ENCODE peak calls at places on chromosomes 11 and 22, in six cellular contexts. One of them, this sample, is unnamed.

GRCh38 chr11:45919276-45919675 is 1.6 kb upstream of the PEX16 start:
- DNase-seq in testis: no peak
- DNase-seq in IMR-90: no peak
- DNase-seq in right lobe of liver: peak; percentile 14
- DNase-seq in vagina: no peak
- DNase-seq in prostate gland: no peak
- DNase-seq in this sample: no peak

GRCh38 chr11:126545057-126545555 is 189.6 kb downstream of the ST3GAL4 start:
- DNase-seq in testis: no peak
- DNase-seq in IMR-90: no peak
- DNase-seq in right lobe of liver: no peak
- DNase-seq in vagina: no peak
- DNase-seq in prostate gland: peak; percentile 69
- DNase-seq in this sample: no peak

GRCh38 chr11:1943576-1943975 is 3.6 kb upstream of the MRPL23 start:
- DNase-seq in testis: no peak
- DNase-seq in IMR-90: no peak
- DNase-seq in right lobe of liver: peak; percentile 9
- DNase-seq in vagina: no peak
- DNase-seq in prostate gland: no peak
- DNase-seq in this sample: peak; percentile 39

GRCh38 chr11:6206456-6207180 is 1.3 kb downstream of the C11orf42 start:
- DNase-seq in testis: no peak
- DNase-seq in IMR-90: no peak
- DNase-seq in right lobe of liver: no peak
- DNase-seq in vagina: no peak
- DNase-seq in prostate gland: no peak
- DNase-seq in this sample: no peak

GRCh38 chr11:75233688-75234295 is 6.8 kb upstream of the TPBGL start:
- DNase-seq in testis: peak; percentile 46
- DNase-seq in IMR-90: peak; percentile 54
- DNase-seq in right lobe of liver: no peak
- DNase-seq in vagina: no peak
- DNase-seq in prostate gland: no peak
- DNase-seq in this sample: peak; percentile 47

GRCh38 chr11:44464741-44465140 is 100.7 kb upstream of the CD82 start:
- DNase-seq in testis: no peak
- DNase-seq in IMR-90: no peak
- DNase-seq in right lobe of liver: no peak
- DNase-seq in vagina: no peak
- DNase-seq in prostate gland: no peak
- DNase-seq in this sample: no peak

GRCh38 chr11:44611687-44612437 is 46.4 kb downstream of the CD82 start:
- DNase-seq in testis: no peak
- DNase-seq in IMR-90: no peak
- DNase-seq in right lobe of liver: no peak
- DNase-seq in vagina: no peak
- DNase-seq in prostate gland: no peak
- DNase-seq in this sample: peak; percentile 85

GRCh38 chr11:11845066-11845465 is 3.3 kb downstream of the USP47 start:
- DNase-seq in testis: no peak
- DNase-seq in IMR-90: no peak
- DNase-seq in right lobe of liver: no peak
- DNase-seq in vagina: no peak
- DNase-seq in prostate gland: peak; percentile 36
- DNase-seq in this sample: no peak

GRCh38 chr22:33746501-33746928 is 173.8 kb downstream of the LARGE1 start:
- DNase-seq in testis: no peak
- DNase-seq in IMR-90: no peak
- DNase-seq in right lobe of liver: no peak
- DNase-seq in vagina: no peak
- DNase-seq in prostate gland: no peak
- DNase-seq in this sample: peak; percentile 52

GRCh38 chr11:32830413-32830738 is 649 bp downstream of the PRRG4 start:
- DNase-seq in testis: no peak
- DNase-seq in IMR-90: no peak
- DNase-seq in right lobe of liver: peak; percentile 70
- DNase-seq in vagina: no peak
- DNase-seq in prostate gland: peak; percentile 70
- DNase-seq in this sample: no peak

GRCh38 chr22:27175444-27175843 is 518.1 kb downstream of the MIAT start:
- DNase-seq in testis: no peak
- DNase-seq in IMR-90: no peak
- DNase-seq in right lobe of liver: no peak
- DNase-seq in vagina: no peak
- DNase-seq in prostate gland: no peak
- DNase-seq in this sample: no peak

GRCh38 chr11:18731949-18732821 is 6.2 kb upstream of the IGSF22 start:
- DNase-seq in testis: peak; percentile 78
- DNase-seq in IMR-90: peak; percentile 38
- DNase-seq in right lobe of liver: peak; percentile 48
- DNase-seq in vagina: no peak
- DNase-seq in prostate gland: peak; percentile 41
- DNase-seq in this sample: peak; percentile 66

GRCh38 chr11:2298795-2299747 is 2.6 kb downstream of the C11orf21 start:
- DNase-seq in testis: peak; percentile 54
- DNase-seq in IMR-90: no peak
- DNase-seq in right lobe of liver: no peak
- DNase-seq in vagina: peak; percentile 70
- DNase-seq in prostate gland: peak; percentile 58
- DNase-seq in this sample: peak; percentile 54

GRCh38 chr11:11494348-11494747 is 127.5 kb downstream of the GALNT18 start:
- DNase-seq in testis: no peak
- DNase-seq in IMR-90: no peak
- DNase-seq in right lobe of liver: no peak
- DNase-seq in vagina: no peak
- DNase-seq in prostate gland: no peak
- DNase-seq in this sample: no peak

GRCh38 chr11:101880208-101880607 is 34.6 kb upstream of the CEP126 start:
- DNase-seq in testis: no peak
- DNase-seq in IMR-90: peak; percentile 79
- DNase-seq in right lobe of liver: no peak
- DNase-seq in vagina: no peak
- DNase-seq in prostate gland: no peak
- DNase-seq in this sample: no peak

GRCh38 chr11:61647529-61647928 is 32.7 kb upstream of the DAGLA start:
- DNase-seq in testis: no peak
- DNase-seq in IMR-90: no peak
- DNase-seq in right lobe of liver: no peak
- DNase-seq in vagina: no peak
- DNase-seq in prostate gland: no peak
- DNase-seq in this sample: no peak

GRCh38 chr11:20387262-20388095 is at the start of gene PRMT3:
- DNase-seq in testis: peak; percentile 95
- DNase-seq in IMR-90: peak; percentile 94
- DNase-seq in right lobe of liver: peak; percentile 97
- DNase-seq in vagina: peak; percentile 95
- DNase-seq in prostate gland: peak; percentile 94
- DNase-seq in this sample: peak; percentile 98

GRCh38 chr22:50260434-50260800 is 1.1 kb downstream of the MAPK12 start:
- DNase-seq in testis: no peak
- DNase-seq in IMR-90: no peak
- DNase-seq in right lobe of liver: no peak
- DNase-seq in vagina: no peak
- DNase-seq in prostate gland: no peak
- DNase-seq in this sample: no peak

GRCh38 chr11:33211588-33211987 is 45.6 kb upstream of the HIPK3 start:
- DNase-seq in testis: no peak
- DNase-seq in IMR-90: no peak
- DNase-seq in right lobe of liver: no peak
- DNase-seq in vagina: no peak
- DNase-seq in prostate gland: no peak
- DNase-seq in this sample: no peak

GRCh38 chr22:46649176-46650077 is 29.2 kb downstream of the GRAMD4 start:
- DNase-seq in testis: no peak
- DNase-seq in IMR-90: peak; percentile 71
- DNase-seq in right lobe of liver: peak; percentile 74
- DNase-seq in vagina: no peak
- DNase-seq in prostate gland: peak; percentile 81
- DNase-seq in this sample: no peak

GRCh38 chr11:1060885-1061616 is 13.6 kb upstream of the MUC2 start:
- DNase-seq in testis: no peak
- DNase-seq in IMR-90: peak; percentile 56
- DNase-seq in right lobe of liver: no peak
- DNase-seq in vagina: no peak
- DNase-seq in prostate gland: no peak
- DNase-seq in this sample: no peak

GRCh38 chr22:21713428-21714058 is 22.1 kb downstream of the YPEL1 start:
- DNase-seq in testis: no peak
- DNase-seq in IMR-90: no peak
- DNase-seq in right lobe of liver: no peak
- DNase-seq in vagina: no peak
- DNase-seq in prostate gland: no peak
- DNase-seq in this sample: no peak

GRCh38 chr22:48505891-48506290 is 1321.8 kb downstream of the BRD1 start:
- DNase-seq in testis: no peak
- DNase-seq in IMR-90: no peak
- DNase-seq in right lobe of liver: no peak
- DNase-seq in vagina: no peak
- DNase-seq in prostate gland: no peak
- DNase-seq in this sample: no peak

GRCh38 chr11:133986545-133986944 is 29.8 kb upstream of the IGSF9B start:
- DNase-seq in testis: no peak
- DNase-seq in IMR-90: no peak
- DNase-seq in right lobe of liver: no peak
- DNase-seq in vagina: no peak
- DNase-seq in prostate gland: no peak
- DNase-seq in this sample: no peak

GRCh38 chr11:6300325-6300724 is 20.0 kb downstream of the CAVIN3 start:
- DNase-seq in testis: no peak
- DNase-seq in IMR-90: peak; percentile 16
- DNase-seq in right lobe of liver: no peak
- DNase-seq in vagina: no peak
- DNase-seq in prostate gland: no peak
- DNase-seq in this sample: no peak

GRCh38 chr22:19723165-19723989 is at the start of gene GP1BB:
- DNase-seq in testis: no peak
- DNase-seq in IMR-90: no peak
- DNase-seq in right lobe of liver: peak; percentile 61
- DNase-seq in vagina: no peak
- DNase-seq in prostate gland: no peak
- DNase-seq in this sample: no peak

DNA sequence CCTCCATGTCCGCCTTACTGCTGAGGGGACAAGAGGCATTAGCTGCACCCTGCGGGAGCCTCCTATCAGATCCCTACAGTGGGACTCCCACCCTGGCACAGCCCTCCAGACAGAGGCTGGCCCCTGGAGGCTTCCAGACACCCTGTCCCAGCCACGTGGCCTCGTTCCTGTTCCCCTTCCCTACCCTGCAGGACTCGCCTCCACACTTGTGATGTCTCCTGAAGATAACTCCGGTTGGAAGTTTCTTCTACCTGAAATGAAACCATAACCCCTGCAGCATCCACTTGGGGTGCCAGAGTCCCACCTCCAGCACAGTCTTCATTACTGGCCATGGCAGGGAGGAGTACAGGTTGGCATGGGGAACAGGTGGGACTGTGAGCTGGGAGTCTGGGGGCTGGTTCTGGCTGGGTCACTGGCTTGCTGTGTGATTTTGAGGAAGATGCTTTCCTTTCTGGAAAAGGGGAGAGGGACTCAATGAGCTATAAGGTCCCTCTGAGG is 4.9 kb upstream of the SH3BP1 start:
- DNase-seq in testis: no peak
- DNase-seq in IMR-90: no peak
- DNase-seq in right lobe of liver: no peak
- DNase-seq in vagina: no peak
- DNase-seq in prostate gland: no peak
- DNase-seq in this sample: no peak
- H3K4me1 ChIP-seq in testis: peaks cover 40% of the 10 kb centered on the region
- H3K4me1 ChIP-seq in IMR-90: peaks cover 40% of the 10 kb centered on the region
- H3K4me1 ChIP-seq in right lobe of liver: no peaks in the 10 kb centered on the region
- H3K4me1 ChIP-seq in vagina: peaks cover 60% of the 10 kb centered on the region
- H3K4me1 ChIP-seq in prostate gland: no peaks in the 10 kb centered on the region
- H3K4me1 ChIP-seq in this sample: peaks cover 20% of the 10 kb centered on the region

GRCh38 chr11:66868726-66869291 is 11.9 kb downstream of the LRFN4 start:
- DNase-seq in testis: no peak
- DNase-seq in IMR-90: no peak
- DNase-seq in right lobe of liver: peak; percentile 52
- DNase-seq in vagina: no peak
- DNase-seq in prostate gland: no peak
- DNase-seq in this sample: peak; percentile 86
- TF ChIP-seq POLR2A in testis: no peak
- TF ChIP-seq POLR2A in IMR-90: no peak
- TF ChIP-seq POLR2A in right lobe of liver: no peak
- TF ChIP-seq POLR2A in vagina: no peak
- TF ChIP-seq POLR2A in prostate gland: no peak
- TF ChIP-seq POLR2A in this sample: peak; percentile 15

GRCh38 chr11:16295592-16295991 is 60.8 kb downstream of the SOX6 start:
- DNase-seq in testis: no peak
- DNase-seq in IMR-90: no peak
- DNase-seq in right lobe of liver: no peak
- DNase-seq in vagina: no peak
- DNase-seq in prostate gland: no peak
- DNase-seq in this sample: no peak
- H3K4me1 ChIP-seq in testis: no peaks in the 10 kb centered on the region
- H3K4me1 ChIP-seq in IMR-90: peaks cover 7% of the 10 kb centered on the region
- H3K4me1 ChIP-seq in right lobe of liver: no peaks in the 10 kb centered on the region
- H3K4me1 ChIP-seq in vagina: no peaks in the 10 kb centered on the region
- H3K4me1 ChIP-seq in prostate gland: no peaks in the 10 kb centered on the region
- H3K4me1 ChIP-seq in this sample: no peaks in the 10 kb centered on the region

GRCh38 chr11:72111300-72111699 is 1.2 kb downstream of the ANAPC15 start:
- DNase-seq in testis: no peak
- DNase-seq in IMR-90: no peak
- DNase-seq in right lobe of liver: no peak
- DNase-seq in vagina: no peak
- DNase-seq in prostate gland: no peak
- DNase-seq in this sample: no peak

GRCh38 chr11:72113170-72113808 is 794 bp upstream of the ANAPC15 start:
- DNase-seq in testis: no peak
- DNase-seq in IMR-90: peak; percentile 52
- DNase-seq in right lobe of liver: no peak
- DNase-seq in vagina: no peak
- DNase-seq in prostate gland: no peak
- DNase-seq in this sample: no peak

GRCh38 chr11:72114570-72114969 is 2.1 kb upstream of the ANAPC15 start:
- DNase-seq in testis: no peak
- DNase-seq in IMR-90: peak; percentile 28
- DNase-seq in right lobe of liver: no peak
- DNase-seq in vagina: no peak
- DNase-seq in prostate gland: no peak
- DNase-seq in this sample: no peak

GRCh38 chr11:72111803-72112540 is 523 bp downstream of the ANAPC15 start:
- DNase-seq in testis: peak; percentile 99
- DNase-seq in IMR-90: peak; percentile 99
- DNase-seq in right lobe of liver: peak; percentile 89
- DNase-seq in vagina: peak; percentile 100
- DNase-seq in prostate gland: peak; percentile 99
- DNase-seq in this sample: peak; percentile 91

DNA sequence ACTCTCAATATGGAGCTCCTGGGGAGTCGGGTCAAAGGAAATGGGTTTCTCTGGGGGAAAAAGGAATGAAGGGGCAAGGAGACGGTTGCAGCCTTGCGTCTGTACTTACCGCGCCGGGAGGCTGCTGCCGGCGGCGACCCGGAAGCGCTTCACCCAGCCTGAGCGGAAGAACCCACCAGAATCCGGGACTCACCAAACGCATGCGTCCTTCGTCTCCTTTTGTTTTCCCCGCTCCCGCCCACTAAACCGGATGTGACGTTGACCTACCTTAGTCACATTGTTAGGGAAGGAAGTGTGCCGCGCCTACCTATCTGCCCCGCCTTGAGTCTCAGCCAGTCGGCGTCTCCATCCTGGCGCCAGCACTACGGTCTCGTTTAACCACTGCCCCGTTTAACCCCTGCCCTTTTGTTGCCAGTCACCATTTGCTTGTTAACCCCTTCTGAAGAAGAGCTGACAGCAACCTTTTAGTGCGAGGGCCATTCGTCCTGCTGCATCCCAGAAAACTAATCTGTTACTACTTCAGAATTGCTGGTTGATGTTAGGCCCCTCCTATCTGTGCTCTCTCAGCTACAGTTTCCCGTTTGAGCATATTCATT is at the start of gene ANAPC15:
- DNase-seq in testis: peak; percentile 99
- DNase-seq in IMR-90: peak; percentile 99
- DNase-seq in right lobe of liver: peak; percentile 94
- DNase-seq in vagina: peak; percentile 100
- DNase-seq in prostate gland: peak; percentile 99
- DNase-seq in this sample: peak; percentile 100
- TF ChIP-seq POLR2A in testis: peak; percentile 90
- TF ChIP-seq POLR2A in IMR-90: peak; percentile 83
- TF ChIP-seq POLR2A in right lobe of liver: peak; percentile 88
- TF ChIP-seq POLR2A in vagina: peak; percentile 85
- TF ChIP-seq POLR2A in prostate gland: peak; percentile 97
- TF ChIP-seq POLR2A in this sample: peak; percentile 96